ENCODE peak calls at places on chromosomes 12 and 14, in five cellular contexts. U is epithelial cell of esophagus, M is A549, S is psoas muscle, P is IMR-90. L is an unnamed sample.

GRCh38 chr12:76284816-76285750 is 63.1 kb downstream of the BBS10 start:
- DNase-seq in M (peak), P (peak), S (no peak), U (peak), L (no peak)

GRCh38 chr12:99053599-99054362 is 408.7 kb downstream of the APAF1 start:
- DNase-seq in U (no peak), S (no peak), M (no peak), P (no peak), L (no peak)

GRCh38 chr12:102824218-102824835 is 92.7 kb downstream of the PAH start:
- DNase-seq in S (peak), M (peak), U (peak), P (peak), L (no peak)

GRCh38 chr12:127270193-127270592 is 996.8 kb upstream of the TMEM132C start:
- DNase-seq in P (peak), S (no peak), M (peak), U (peak), L (no peak)

GRCh38 chr14:79028281-79028680 is 858.1 kb downstream of the NRXN3 start:
- DNase-seq in S (no peak), M (no peak), P (no peak), U (peak), L (no peak)

GRCh38 chr14:30888480-30889243 is 14.3 kb downstream of the COCH start:
- DNase-seq in U (no peak), M (no peak), P (no peak), S (no peak), L (no peak)

GRCh38 chr12:20494803-20495202 is 126.5 kb downstream of the PDE3A start:
- DNase-seq in U (no peak), P (peak), M (no peak), S (no peak), L (no peak)

GRCh38 chr14:106846218-106846617 is 1319.8 kb downstream of the TMEM121 start:
- DNase-seq in S (no peak), U (no peak), P (no peak), M (no peak), L (no peak)

GRCh38 chr14:75001899-75002298 is 822 bp upstream of the EIF2B2 start:
- DNase-seq in M (no peak), S (no peak), U (no peak), P (no peak), L (no peak)

GRCh38 chr12:89663577-89664357 is 44.9 kb downstream of the ATP2B1 start:
- DNase-seq in S (no peak), M (no peak), P (peak), U (peak), L (no peak)

GRCh38 chr14:91358654-91359210 is 58.9 kb downstream of the CCDC88C start:
- DNase-seq in M (no peak), P (no peak), U (peak), S (no peak), L (no peak)

DNA sequence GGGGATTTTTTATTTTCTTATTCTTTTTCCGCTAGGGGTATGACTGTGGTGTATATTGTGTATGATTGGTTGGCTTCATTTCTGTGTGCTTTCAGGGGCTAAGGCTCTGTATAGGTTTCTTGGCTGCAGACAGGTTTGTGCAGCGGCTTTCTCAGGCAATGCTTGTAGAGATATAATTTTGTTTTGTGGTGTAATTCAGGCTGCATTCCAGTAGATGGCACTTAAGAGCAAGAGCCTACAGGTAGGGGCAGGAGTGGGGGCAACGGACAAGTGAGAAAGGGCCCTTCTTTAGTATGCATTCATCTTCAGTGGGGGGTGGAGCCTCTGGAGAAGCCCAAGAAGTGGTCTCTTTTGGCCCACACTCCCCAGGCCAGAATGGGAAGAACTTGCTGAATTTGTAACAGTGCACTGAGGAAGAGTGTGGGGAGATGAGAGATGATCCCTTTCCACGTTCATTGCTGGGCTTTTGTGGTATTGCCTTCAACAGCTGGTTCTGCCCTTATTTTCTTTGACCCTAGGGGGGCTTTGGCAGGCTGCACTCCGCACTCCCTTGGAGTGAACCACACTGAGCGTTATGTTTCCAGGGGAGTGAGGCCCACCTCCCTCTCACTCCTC is 78.6 kb downstream of the IFNG-AS1 start:
- DNase-seq in M (peak), P (no peak), S (no peak), U (peak), L (no peak)
- TF ChIP-seq CTCF in M (no peak), P (peak), S (peak), U (peak), L (no peak)

DNA sequence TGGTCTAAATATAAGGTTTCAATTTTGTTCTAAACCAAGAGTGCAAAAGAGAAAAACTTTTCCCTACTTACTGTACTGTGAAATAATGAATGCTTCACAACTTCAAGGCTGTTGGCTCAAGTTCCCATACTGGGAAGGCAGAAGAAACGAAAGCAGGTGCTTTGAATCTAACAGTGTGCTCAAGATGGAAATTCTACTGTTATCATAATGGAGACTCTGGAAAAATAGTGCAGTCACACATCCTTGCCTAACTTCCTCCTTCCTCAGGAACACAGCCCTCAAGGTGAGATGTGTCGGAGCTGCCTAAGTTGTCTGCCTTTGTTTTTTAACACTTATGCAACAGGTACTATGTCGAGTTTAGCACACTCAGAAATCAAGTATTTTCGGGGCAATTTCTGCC is 131.1 kb downstream of the STXBP6 start:
- DNase-seq in U (no peak), M (no peak), S (no peak), P (no peak), L (no peak)
- TF ChIP-seq CTCF in U (no peak), M (no peak), S (no peak), P (no peak), L (no peak)

GRCh38 chr12:97275261-97276197 is 187.1 kb upstream of the RMST start:
- DNase-seq in S (no peak), U (no peak), M (no peak), P (no peak), L (no peak)
- TF ChIP-seq CTCF in S (no peak), U (no peak), M (no peak), P (no peak), L (no peak)

DNA sequence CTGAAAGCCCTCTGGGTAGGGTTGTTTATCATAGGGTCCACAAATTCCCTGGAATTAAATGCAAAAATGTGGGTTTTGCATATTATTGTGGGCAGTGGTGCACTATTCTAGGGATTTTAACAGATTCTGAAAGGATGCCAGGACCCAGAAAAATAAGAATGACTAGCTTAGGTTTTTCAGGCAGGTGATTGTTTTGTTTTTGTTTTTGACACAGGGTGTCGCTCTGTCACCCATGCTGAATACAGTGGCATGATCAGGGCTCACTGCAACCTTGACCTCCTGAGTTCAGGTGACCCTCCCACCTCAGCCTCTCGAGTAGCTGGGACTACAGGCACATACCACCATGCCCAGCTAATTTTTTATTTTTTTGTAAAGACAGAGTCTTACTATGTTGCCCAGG is 19.2 kb downstream of the GALNT6 start:
- DNase-seq in S (no peak), P (no peak), M (no peak), U (no peak), L (no peak)
- TF ChIP-seq CTCF in S (no peak), P (no peak), M (no peak), U (peak), L (no peak)

DNA sequence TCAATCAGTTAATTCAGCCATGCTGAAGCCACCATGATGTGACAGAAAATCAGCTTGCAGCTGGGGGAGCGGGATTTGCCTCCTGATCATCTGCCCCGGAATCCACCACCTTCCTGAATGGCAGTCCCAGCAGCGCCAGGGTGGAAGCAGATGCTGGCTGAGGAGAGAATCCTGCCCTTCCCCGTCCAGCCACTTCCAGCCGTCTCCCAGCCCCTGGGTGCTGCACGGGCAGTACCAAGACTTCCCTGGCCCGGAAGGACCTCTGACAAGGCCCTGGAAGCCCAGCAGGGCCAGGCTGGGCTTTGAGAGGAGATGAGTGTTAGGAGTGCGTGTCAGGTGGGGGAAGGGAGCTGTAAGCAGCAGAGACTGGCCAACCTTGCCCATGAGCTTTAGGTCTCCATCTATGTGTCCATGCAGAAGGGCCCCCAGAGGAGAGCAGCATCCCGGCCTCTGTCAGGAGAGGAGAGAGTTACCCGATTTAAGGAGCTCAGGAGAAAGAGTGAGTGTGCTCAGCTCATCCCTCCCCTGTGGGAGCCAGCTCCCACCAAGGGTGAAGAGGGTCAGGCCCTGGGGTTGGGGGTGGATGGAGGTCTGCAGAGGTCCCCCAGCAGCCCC is 69.3 kb downstream of the EID3 start:
- DNase-seq in P (no peak), S (no peak), M (no peak), U (no peak), L (no peak)
- TF ChIP-seq CTCF in P (no peak), S (no peak), M (no peak), U (no peak), L (no peak)

GRCh38 chr12:24228980-24229730 is 279.7 kb upstream of the SOX5 start:
- DNase-seq in S (no peak), M (no peak), P (peak), U (no peak), L (no peak)

GRCh38 chr12:24233519-24234246 is 284.2 kb upstream of the SOX5 start:
- DNase-seq in M (no peak), U (peak), S (no peak), P (no peak), L (no peak)

GRCh38 chr12:24232531-24232930 is 283.1 kb upstream of the SOX5 start:
- DNase-seq in S (no peak), M (no peak), P (no peak), U (peak), L (no peak)

GRCh38 chr12:24230061-24230460 is 280.6 kb upstream of the SOX5 start:
- DNase-seq in M (no peak), P (no peak), U (no peak), S (no peak), L (no peak)

DNA sequence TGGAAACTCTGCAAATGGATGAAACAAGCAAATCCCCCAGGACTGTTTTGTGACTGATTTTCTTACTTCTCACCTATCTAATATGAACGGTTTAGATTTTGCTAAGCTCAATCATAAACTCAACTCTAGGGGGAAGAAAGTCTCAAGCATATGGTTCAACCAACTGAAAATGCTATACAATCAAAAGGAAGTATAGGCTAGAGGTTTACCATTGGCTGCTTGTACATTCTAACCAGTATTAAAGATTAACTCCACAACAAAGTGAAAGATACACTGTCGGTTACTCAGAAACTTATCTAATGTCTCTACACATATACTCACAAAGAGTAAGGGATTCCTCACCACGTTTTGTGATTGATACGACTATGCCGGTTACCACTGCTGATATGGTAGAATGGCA is 281.8 kb upstream of the SOX5 start:
- DNase-seq in U (no peak), P (no peak), M (no peak), S (no peak), L (no peak)
- TF ChIP-seq CTCF in U (no peak), P (no peak), M (no peak), S (no peak), L (no peak)

GRCh38 chr14:20866194-20866593 is 25.0 kb upstream of the RNASE3 start:
- DNase-seq in U (no peak), M (no peak), P (no peak), S (no peak), L (no peak)

GRCh38 chr14:20866963-20867362 is 24.2 kb upstream of the RNASE3 start:
- DNase-seq in P (no peak), S (no peak), M (peak), U (no peak), L (no peak)
- TF ChIP-seq CTCF in P (peak), S (no peak), M (peak), U (peak), L (no peak)

GRCh38 chr12:11893998-11894397 is 176.7 kb upstream of the BCL2L14 start:
- DNase-seq in P (no peak), S (no peak), M (no peak), U (no peak), L (no peak)

GRCh38 chr12:11895421-11896064 is 175.2 kb upstream of the BCL2L14 start:
- DNase-seq in U (no peak), S (no peak), P (no peak), M (no peak), L (no peak)

GRCh38 chr12:11894890-11895289 is 175.8 kb upstream of the BCL2L14 start:
- DNase-seq in U (no peak), S (no peak), M (no peak), P (no peak), L (no peak)

GRCh38 chr12:11891350-11892064 is 179.2 kb upstream of the BCL2L14 start:
- DNase-seq in U (no peak), S (no peak), M (no peak), P (no peak), L (no peak)

DNA sequence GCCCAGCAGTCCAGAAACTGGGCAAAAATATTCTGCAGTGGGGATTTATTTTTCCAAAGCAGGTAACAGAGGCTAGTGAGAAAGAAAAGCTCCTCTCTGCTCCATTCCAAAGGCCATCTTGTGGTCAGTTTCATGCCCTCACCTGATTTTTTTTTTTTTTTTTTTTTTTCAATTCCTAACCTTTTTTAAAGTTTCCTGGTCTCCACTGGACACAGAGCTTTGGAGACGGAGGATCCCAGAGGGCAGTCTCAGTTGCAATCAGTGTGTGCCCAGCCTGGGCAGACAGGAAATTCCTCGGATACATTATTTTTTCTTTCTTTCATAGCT is 178.7 kb upstream of the BCL2L14 start:
- DNase-seq in P (no peak), S (no peak), M (peak), U (no peak), L (no peak)
- TF ChIP-seq CTCF in P (no peak), S (peak), M (no peak), U (no peak), L (no peak)

DNA sequence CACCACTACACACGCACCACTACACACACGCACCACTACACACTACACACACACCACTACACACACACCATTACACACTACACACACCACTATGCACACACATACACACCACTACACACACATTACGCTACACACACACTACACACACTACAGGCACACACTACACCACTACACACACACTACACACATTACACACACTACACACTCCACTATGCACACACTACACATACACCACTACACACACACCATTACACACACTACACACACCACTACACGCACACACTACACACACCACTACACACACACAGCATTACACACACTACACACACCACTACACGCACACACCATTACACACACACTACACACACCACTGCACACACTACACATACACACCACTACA is 12.7 kb downstream of the NOC4L start:
- DNase-seq in M (no peak), P (no peak), U (no peak), S (no peak), L (no peak)
- TF ChIP-seq CTCF in M (no peak), P (no peak), U (no peak), S (no peak), L (no peak)